ENCODE peak calls at places on chromosomes 11 and 22, in six cellular contexts. Z is GM23338, O is transverse colon, H is tibial artery, I is adrenal gland, B is kidney. C is an unnamed sample.

GRCh38 chr22:50700387-50701075 is 27.9 kb downstream of the SHANK3 start:
- DNase-seq in H (no peak), Z (no peak), O (no peak), I (no peak), B (peak; percentile 54), C (no peak)

GRCh38 chr11:2735053-2735589 is 35.3 kb upstream of the KCNQ1OT1 start:
- DNase-seq in Z (no peak), O (no peak), B (peak; percentile 52), I (no peak), H (no peak), C (no peak)

GRCh38 chr11:65366340-65366773 is 11.8 kb downstream of the TIGD3 start:
- DNase-seq in O (peak; percentile 54), B (no peak), H (no peak), I (peak; percentile 82), Z (peak; percentile 91), C (peak; percentile 76)

GRCh38 chr11:60251485-60252207 is 8.7 kb upstream of the MS4A4E start:
- DNase-seq in H (no peak), O (no peak), B (no peak), Z (peak; percentile 52), I (peak; percentile 52), C (peak; percentile 31)

GRCh38 chr11:38089728-38090127 is 1491.7 kb upstream of the RAG2 start:
- DNase-seq in Z (no peak), B (no peak), I (no peak), H (no peak), O (no peak), C (peak; percentile 85)

GRCh38 chr11:86574493-86575207 is 97.8 kb downstream of the ME3 start:
- DNase-seq in O (no peak), B (no peak), I (no peak), Z (no peak), H (no peak), C (no peak)

GRCh38 chr11:9717719-9718118 is 53.8 kb downstream of the SWAP70 start:
- DNase-seq in Z (peak; percentile 16), O (no peak), H (no peak), I (peak; percentile 6), B (no peak), C (no peak)

GRCh38 chr11:57155838-57156583 is 25.7 kb upstream of the LRRC55 start:
- DNase-seq in I (no peak), Z (peak; percentile 52), H (no peak), O (no peak), B (no peak), C (peak; percentile 15)

GRCh38 chr22:41215926-41216325 is 10.8 kb downstream of the L3MBTL2 start:
- DNase-seq in Z (no peak), I (no peak), O (no peak), H (no peak), B (no peak), C (no peak)

GRCh38 chr22:33000342-33001280 is 57.6 kb downstream of the SYN3 start:
- DNase-seq in I (peak; percentile 63), Z (peak; percentile 92), B (peak; percentile 82), O (peak; percentile 27), H (peak; percentile 57), C (no peak)

GRCh38 chr22:47146391-47146790 is 383.9 kb downstream of the TBC1D22A start:
- DNase-seq in Z (no peak), B (no peak), O (no peak), H (no peak), I (no peak), C (no peak)

GRCh38 chr11:1871531-1871930 is 18.6 kb downstream of the LSP1 start:
- DNase-seq in Z (no peak), B (no peak), O (no peak), I (peak; percentile 3), H (no peak), C (no peak)

GRCh38 chr11:112004389-112004788 is 20.8 kb upstream of the DLAT start:
- DNase-seq in B (no peak), H (no peak), I (no peak), Z (peak; percentile 68), O (no peak), C (no peak)

GRCh38 chr11:21465203-21465602 is 727.7 kb upstream of the ANO5 start:
- DNase-seq in I (no peak), B (no peak), H (no peak), Z (no peak), O (no peak), C (no peak)

GRCh38 chr11:10317281-10317755 is 12.4 kb downstream of the ADM start:
- DNase-seq in I (no peak), B (no peak), Z (no peak), O (no peak), H (no peak), C (no peak)

GRCh38 chr11:74142624-74143023 is 28.2 kb downstream of the C2CD3 start:
- DNase-seq in I (no peak), B (no peak), H (no peak), Z (no peak), O (no peak), C (peak; percentile 47)

GRCh38 chr11:132244871-132245557 is 874.6 kb downstream of the NTM start:
- DNase-seq in I (no peak), Z (no peak), B (no peak), H (no peak), O (no peak), C (no peak)

GRCh38 chr11:64934765-64935633 is 694 bp downstream of the GPHA2 start:
- DNase-seq in B (no peak), H (no peak), I (no peak), Z (peak; percentile 40), O (no peak), C (no peak)

GRCh38 chr22:32502346-32502745 is 27.7 kb downstream of the FBXO7 start:
- DNase-seq in H (no peak), O (no peak), Z (peak; percentile 5), B (no peak), I (no peak), C (no peak)

GRCh38 chr11:69295995-69296889 is 2.3 kb downstream of the MYEOV start:
- DNase-seq in B (peak; percentile 84), H (peak; percentile 84), I (peak; percentile 77), O (peak; percentile 50), Z (no peak), C (peak; percentile 71)

GRCh38 chr11:127109796-127110195 is 109.2 kb upstream of the KIRREL3 start:
- DNase-seq in B (no peak), O (no peak), H (no peak), Z (peak; percentile 54), I (no peak), C (no peak)

GRCh38 chr22:29609139-29609538 is 5.7 kb downstream of the NF2 start:
- DNase-seq in H (no peak), I (no peak), O (no peak), Z (peak; percentile 52), B (no peak), C (no peak)
- TF ChIP-seq CTCF in H (no peak), I (no peak), O (no peak), Z (peak; percentile 57), B (peak; percentile 18), C (peak; percentile 45)

GRCh38 chr11:14974723-14975587 is 2.8 kb upstream of the CALCA start:
- DNase-seq in O (peak; percentile 47), B (no peak), I (peak; percentile 37), H (no peak), Z (peak; percentile 86), C (peak; percentile 62)

GRCh38 chr11:14973621-14974020 is 1.5 kb upstream of the CALCA start:
- DNase-seq in Z (peak; percentile 60), O (no peak), I (no peak), H (no peak), B (peak; percentile 76), C (no peak)

GRCh38 chr11:14971865-14972580 is at the start of gene CALCA:
- DNase-seq in I (no peak), B (peak; percentile 66), Z (peak; percentile 61), O (no peak), H (no peak), C (no peak)

GRCh38 chr11:14972581-14973490 is 685 bp upstream of the CALCA start:
- DNase-seq in H (no peak), Z (peak; percentile 47), B (no peak), I (no peak), O (no peak), C (no peak)

DNA sequence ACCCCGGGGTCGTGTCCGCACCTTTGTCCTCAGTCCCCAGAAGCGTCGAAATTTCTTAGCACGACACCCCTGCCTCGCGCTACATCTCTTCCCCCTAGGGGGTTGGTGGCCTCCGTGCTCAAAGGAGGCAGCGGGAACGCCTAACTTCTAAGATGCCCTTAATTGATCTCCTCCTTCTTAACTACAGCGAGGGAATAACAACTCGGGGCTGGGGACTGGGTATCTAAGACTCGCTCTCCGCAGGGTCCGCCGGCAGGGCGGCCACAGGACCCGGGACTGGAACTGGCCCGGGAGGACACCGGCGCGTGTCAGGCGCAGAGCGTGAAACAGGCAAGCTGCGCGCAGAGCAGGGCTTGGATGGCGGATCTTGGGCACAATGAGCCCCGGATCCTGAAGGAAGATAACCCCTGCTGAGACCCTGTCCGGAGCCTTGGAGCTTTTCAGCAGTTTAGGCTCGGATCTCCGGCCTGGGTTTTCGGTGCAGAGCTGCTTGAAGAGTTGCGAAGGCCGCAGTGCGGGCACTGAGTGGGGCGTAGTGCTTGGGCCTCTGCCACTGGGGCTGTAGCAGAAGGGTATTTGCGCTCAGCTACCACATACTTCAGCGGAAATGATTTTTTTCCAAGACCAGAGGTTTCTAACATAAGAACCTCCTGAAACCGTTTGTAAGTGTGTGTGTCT is 2.0 kb upstream of the CALCA start:
- DNase-seq in O (no peak), I (no peak), B (no peak), H (no peak), Z (peak; percentile 75), C (no peak)
- H3K4me3 ChIP-seq in O (peak overlapping the region; percentile 3), I (no peak overlapping the region), B (peak overlapping the region; percentile 43), H (peak overlapping the region; percentile 42), Z (peak overlapping the region; percentile 74), C (no peak overlapping the region)

DNA sequence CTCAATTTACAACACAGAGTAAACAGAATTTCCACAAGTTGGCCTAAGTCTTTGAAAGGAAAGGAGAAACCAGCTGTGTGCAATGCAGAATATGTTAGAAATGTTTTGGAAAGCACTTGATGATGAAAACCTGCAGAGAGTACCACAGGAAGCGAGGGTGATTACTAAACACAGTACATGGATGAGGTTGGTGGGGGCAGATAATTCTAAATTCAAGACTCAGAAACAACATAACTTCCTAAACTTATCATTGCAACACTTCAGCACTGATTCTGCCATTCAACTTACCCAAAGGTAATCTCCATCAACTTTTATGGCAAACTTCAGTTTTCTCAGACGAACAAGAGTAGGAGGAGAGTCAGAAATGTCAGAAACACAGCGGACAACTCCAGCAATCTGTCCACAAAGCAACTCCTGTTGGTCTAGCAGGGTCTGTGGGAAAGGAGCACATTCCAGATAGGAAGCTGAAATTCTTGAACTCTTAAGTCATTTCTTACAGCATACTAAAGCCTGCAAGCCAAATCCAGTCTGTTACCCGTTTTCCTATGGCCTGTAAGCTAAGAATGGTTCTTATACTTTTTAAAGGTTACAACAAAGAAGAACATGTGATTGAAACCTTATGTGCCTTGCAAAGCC is 6.8 kb downstream of the HPS4 start:
- DNase-seq in I (no peak), B (no peak), H (no peak), Z (no peak), O (no peak), C (no peak)
- H3K36me3 ChIP-seq in I (peaks cover 52% of the 10 kb centered on the region), B (peaks cover 33% of the 10 kb centered on the region), H (peaks cover 45% of the 10 kb centered on the region), Z (peaks cover 47% of the 10 kb centered on the region), O (peaks cover 42% of the 10 kb centered on the region), C (peaks cover 6% of the 10 kb centered on the region)

GRCh38 chr11:129880311-129880710 is 15.1 kb downstream of the NFRKB start:
- DNase-seq in O (no peak), Z (no peak), H (no peak), B (no peak), I (no peak), C (no peak)

GRCh38 chr11:129884581-129884980 is 10.8 kb downstream of the NFRKB start:
- DNase-seq in I (no peak), B (no peak), O (no peak), Z (no peak), H (no peak), C (no peak)

GRCh38 chr11:129885381-129885780 is 10.0 kb downstream of the NFRKB start:
- DNase-seq in I (no peak), Z (no peak), B (no peak), H (no peak), O (no peak), C (no peak)

GRCh38 chr11:129881570-129882170 is 13.7 kb downstream of the NFRKB start:
- DNase-seq in O (no peak), H (no peak), B (no peak), Z (peak; percentile 75), I (peak; percentile 37), C (peak; percentile 42)
- TF ChIP-seq CTCF in O (peak; percentile 38), H (no peak), B (peak; percentile 33), Z (peak; percentile 59), I (peak; percentile 22), C (peak; percentile 72)